ENCODE peak calls at places on chromosome 12, in four cellular contexts. One of them, this sample, is unnamed.

GRCh38 chr12:131912526-131913274 is 16.4 kb upstream of the PUS1 start:
- DNase-seq in Panc1: no peak
- DNase-seq in fibroblast of lung: peak; percentile 75
- DNase-seq in heart right ventricle: peak; percentile 91
- DNase-seq in this sample: peak; percentile 90

GRCh38 chr12:61857968-61858367 is 402.2 kb upstream of the USP15 start:
- DNase-seq in Panc1: no peak
- DNase-seq in fibroblast of lung: no peak
- DNase-seq in heart right ventricle: no peak
- DNase-seq in this sample: no peak

GRCh38 chr12:52243264-52243773 is 10.3 kb downstream of the KRT7 start:
- DNase-seq in Panc1: no peak
- DNase-seq in fibroblast of lung: no peak
- DNase-seq in heart right ventricle: no peak
- DNase-seq in this sample: no peak

GRCh38 chr12:68067762-68068376 is 78.6 kb downstream of the IFNG-AS1 start:
- DNase-seq in Panc1: no peak
- DNase-seq in fibroblast of lung: no peak
- DNase-seq in heart right ventricle: no peak
- DNase-seq in this sample: no peak

GRCh38 chr12:113092478-113093408 is 36.2 kb downstream of the DTX1 start:
- DNase-seq in Panc1: no peak
- DNase-seq in fibroblast of lung: no peak
- DNase-seq in heart right ventricle: peak; percentile 41
- DNase-seq in this sample: no peak

GRCh38 chr12:124829008-124829707 is 34.5 kb downstream of the SCARB1 start:
- DNase-seq in Panc1: peak; percentile 36
- DNase-seq in fibroblast of lung: peak; percentile 87
- DNase-seq in heart right ventricle: no peak
- DNase-seq in this sample: no peak

GRCh38 chr12:40616383-40616900 is 75.8 kb upstream of the CNTN1 start:
- DNase-seq in Panc1: no peak
- DNase-seq in fibroblast of lung: no peak
- DNase-seq in heart right ventricle: no peak
- DNase-seq in this sample: no peak

GRCh38 chr12:4449862-4450222 is 4.2 kb upstream of the FGF6 start:
- DNase-seq in Panc1: no peak
- DNase-seq in fibroblast of lung: no peak
- DNase-seq in heart right ventricle: no peak
- DNase-seq in this sample: no peak

GRCh38 chr12:131087302-131087818 is 133.7 kb downstream of the ADGRD1 start:
- DNase-seq in Panc1: no peak
- DNase-seq in fibroblast of lung: no peak
- DNase-seq in heart right ventricle: no peak
- DNase-seq in this sample: peak; percentile 23

GRCh38 chr12:97940105-97940504 is 477.5 kb downstream of the RMST start:
- DNase-seq in Panc1: no peak
- DNase-seq in fibroblast of lung: no peak
- DNase-seq in heart right ventricle: no peak
- DNase-seq in this sample: no peak

GRCh38 chr12:46400406-46400805 is 27.8 kb upstream of the SLC38A2 start:
- DNase-seq in Panc1: no peak
- DNase-seq in fibroblast of lung: peak; percentile 39
- DNase-seq in heart right ventricle: no peak
- DNase-seq in this sample: no peak

GRCh38 chr12:2168808-2169207 is 116.0 kb downstream of the CACNA1C start:
- DNase-seq in Panc1: no peak
- DNase-seq in fibroblast of lung: no peak
- DNase-seq in heart right ventricle: no peak
- DNase-seq in this sample: no peak

GRCh38 chr12:9077576-9078031 is 38.1 kb downstream of the A2M start:
- DNase-seq in Panc1: no peak
- DNase-seq in fibroblast of lung: no peak
- DNase-seq in heart right ventricle: no peak
- DNase-seq in this sample: no peak

GRCh38 chr12:50986961-50987737 is 34.8 kb downstream of the HIGD1C start:
- DNase-seq in Panc1: peak; percentile 48
- DNase-seq in fibroblast of lung: peak; percentile 81
- DNase-seq in heart right ventricle: no peak
- DNase-seq in this sample: peak; percentile 61

GRCh38 chr12:116880817-116881324 is 370 bp downstream of the HRK start:
- DNase-seq in Panc1: no peak
- DNase-seq in fibroblast of lung: peak; percentile 18
- DNase-seq in heart right ventricle: peak; percentile 28
- DNase-seq in this sample: no peak

GRCh38 chr12:87382959-87383591 is 646.1 kb downstream of the C12orf50 start:
- DNase-seq in Panc1: no peak
- DNase-seq in fibroblast of lung: no peak
- DNase-seq in heart right ventricle: no peak
- DNase-seq in this sample: no peak

GRCh38 chr12:111792155-111792876 is 25.6 kb downstream of the ALDH2 start:
- DNase-seq in Panc1: no peak
- DNase-seq in fibroblast of lung: peak; percentile 40
- DNase-seq in heart right ventricle: peak; percentile 68
- DNase-seq in this sample: peak; percentile 89

GRCh38 chr12:62166525-62166924 is 93.7 kb upstream of the USP15 start:
- DNase-seq in Panc1: no peak
- DNase-seq in fibroblast of lung: no peak
- DNase-seq in heart right ventricle: no peak
- DNase-seq in this sample: no peak

GRCh38 chr12:53005215-53005985 is 856 bp upstream of the EIF4B start:
- DNase-seq in Panc1: no peak
- DNase-seq in fibroblast of lung: no peak
- DNase-seq in heart right ventricle: peak; percentile 13
- DNase-seq in this sample: peak; percentile 62

GRCh38 chr12:111068281-111068680 is 147.9 kb upstream of the MYL2 start:
- DNase-seq in Panc1: no peak
- DNase-seq in fibroblast of lung: no peak
- DNase-seq in heart right ventricle: no peak
- DNase-seq in this sample: no peak

GRCh38 chr12:5907812-5908211 is 37.2 kb downstream of the ANO2 start:
- DNase-seq in Panc1: no peak
- DNase-seq in fibroblast of lung: no peak
- DNase-seq in heart right ventricle: no peak
- DNase-seq in this sample: peak; percentile 21

GRCh38 chr12:238116-238515 is 24.2 kb upstream of the SLC6A12 start:
- DNase-seq in Panc1: no peak
- DNase-seq in fibroblast of lung: no peak
- DNase-seq in heart right ventricle: no peak
- DNase-seq in this sample: no peak
- H3K4me3 ChIP-seq in Panc1: no peak overlapping the region
- H3K4me3 ChIP-seq in fibroblast of lung: no peak overlapping the region
- H3K4me3 ChIP-seq in heart right ventricle: no peak overlapping the region
- H3K4me3 ChIP-seq in this sample: no peak overlapping the region

GRCh38 chr12:43636706-43637105 is 84.7 kb upstream of the ADAMTS20 start:
- DNase-seq in Panc1: no peak
- DNase-seq in fibroblast of lung: no peak
- DNase-seq in heart right ventricle: no peak
- DNase-seq in this sample: no peak
- H3K27ac ChIP-seq in Panc1: no peak overlapping the region
- H3K27ac ChIP-seq in fibroblast of lung: no peak overlapping the region
- H3K27ac ChIP-seq in heart right ventricle: no peak overlapping the region
- H3K27ac ChIP-seq in this sample: no peak overlapping the region

DNA sequence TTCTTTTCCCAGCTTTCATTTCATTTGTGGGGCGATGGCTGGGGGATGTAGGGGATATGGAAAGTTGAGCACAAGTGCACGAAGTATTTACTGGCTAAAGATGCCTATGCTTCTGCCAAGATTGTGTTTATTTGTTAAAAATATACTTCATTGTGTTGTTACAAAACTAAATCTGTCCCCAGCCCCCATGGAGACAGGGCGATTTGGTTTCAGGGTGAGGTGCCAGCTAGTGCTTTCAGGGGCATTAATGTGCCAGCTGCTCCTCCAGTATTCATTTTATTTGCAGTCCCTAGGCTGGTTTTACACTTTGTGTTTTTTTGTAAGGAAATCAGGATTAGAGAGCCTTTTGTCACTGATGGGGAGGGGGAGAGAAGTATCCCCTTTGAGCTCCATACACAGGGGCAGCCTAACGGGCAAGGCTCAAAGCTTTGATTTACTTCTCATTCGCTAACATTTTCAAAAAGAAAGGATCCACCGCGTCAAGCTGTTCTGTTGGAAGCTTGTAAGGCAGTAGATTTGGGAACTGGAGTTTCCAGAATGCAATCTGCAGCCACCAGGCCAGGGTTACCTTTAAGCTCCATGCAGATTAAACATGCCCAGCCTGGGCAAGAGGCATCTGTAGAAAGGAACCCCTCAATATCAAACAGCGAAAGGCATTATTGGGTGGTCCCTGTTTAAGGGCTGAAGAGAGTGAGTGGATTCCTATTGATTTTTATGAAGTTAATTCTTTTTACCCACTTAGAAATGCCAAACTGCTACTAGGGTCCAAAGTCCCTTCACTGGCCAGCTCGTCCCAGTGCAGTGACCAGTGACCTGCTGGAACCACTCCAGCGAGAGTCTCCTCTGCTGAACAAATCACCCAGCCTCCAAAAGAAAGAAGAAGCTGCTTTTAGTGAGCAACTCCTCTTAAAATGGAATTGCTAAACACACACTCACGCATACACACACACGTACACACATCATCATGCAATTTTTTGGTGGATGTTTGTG is 198.5 kb upstream of the PLEKHG7 start:
- DNase-seq in Panc1: no peak
- DNase-seq in fibroblast of lung: no peak
- DNase-seq in heart right ventricle: peak; percentile 46
- DNase-seq in this sample: peak; percentile 63
- H3K4me3 ChIP-seq in Panc1: no peak overlapping the region
- H3K4me3 ChIP-seq in fibroblast of lung: no peak overlapping the region
- H3K4me3 ChIP-seq in heart right ventricle: no peak overlapping the region
- H3K4me3 ChIP-seq in this sample: no peak overlapping the region

DNA sequence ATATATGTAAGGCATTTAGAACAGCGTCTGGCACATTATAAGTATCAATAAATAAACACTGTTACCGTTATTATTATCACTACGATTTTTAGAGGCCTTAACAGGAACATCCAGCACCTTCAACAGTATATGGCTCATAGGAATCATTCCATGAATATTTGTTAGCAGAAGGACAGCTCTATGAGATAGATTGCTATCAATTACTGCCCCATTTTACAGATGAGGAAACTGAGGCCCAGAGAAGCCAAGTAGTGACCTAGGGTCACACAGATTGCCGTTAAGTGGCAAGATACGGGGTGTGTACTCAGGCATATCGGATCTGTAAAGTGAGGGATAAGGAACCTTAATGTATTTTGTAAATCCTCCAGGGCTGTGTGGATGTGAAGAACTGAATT is 510 bp upstream of the PSMD9 start:
- DNase-seq in Panc1: no peak
- DNase-seq in fibroblast of lung: no peak
- DNase-seq in heart right ventricle: no peak
- DNase-seq in this sample: no peak
- H3K27ac ChIP-seq in Panc1: peak overlapping the region; percentile 98
- H3K27ac ChIP-seq in fibroblast of lung: no peak overlapping the region
- H3K27ac ChIP-seq in heart right ventricle: peak overlapping the region; percentile 98
- H3K27ac ChIP-seq in this sample: peak overlapping the region; percentile 96

DNA sequence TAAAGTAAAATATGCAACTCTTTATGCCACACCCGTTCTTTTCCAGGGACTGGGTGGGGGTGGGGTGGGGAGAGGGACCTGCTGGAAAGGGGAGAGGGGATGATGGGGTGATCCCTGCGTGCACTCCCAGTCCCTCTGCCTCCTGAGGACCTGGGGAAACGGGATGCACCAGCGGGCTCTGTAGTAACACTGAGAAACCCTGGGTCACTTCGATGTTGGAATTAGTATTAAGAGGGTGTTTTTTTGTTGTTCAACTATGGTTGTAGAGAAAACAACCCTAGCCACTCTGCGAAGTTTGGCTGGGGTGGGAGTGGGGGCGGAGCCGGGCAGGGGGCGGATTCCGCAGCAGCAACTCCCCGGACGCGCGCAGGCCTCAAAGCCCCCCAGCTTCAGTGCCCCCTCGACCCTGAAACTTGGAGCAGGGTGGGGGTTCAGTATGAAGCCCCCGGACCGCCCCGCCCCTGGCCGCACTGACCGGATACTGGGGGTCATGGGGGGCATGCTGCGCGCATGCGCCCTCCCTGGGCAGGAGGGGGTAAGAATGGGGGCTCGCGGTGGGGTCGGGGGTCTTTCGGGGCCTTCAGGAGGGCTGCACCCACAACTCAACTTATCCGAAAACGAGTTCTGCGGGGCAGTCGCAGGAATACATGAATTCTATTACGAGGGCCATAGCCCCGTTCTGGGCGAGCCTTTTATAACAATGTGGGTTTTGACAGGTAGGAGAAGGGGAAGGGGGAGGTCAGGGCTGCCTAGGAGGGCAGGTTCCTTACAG is 1.3 kb upstream of the ARHGEF25 start:
- DNase-seq in Panc1: no peak
- DNase-seq in fibroblast of lung: no peak
- DNase-seq in heart right ventricle: peak; percentile 68
- DNase-seq in this sample: no peak
- H3K4me3 ChIP-seq in Panc1: no peak overlapping the region
- H3K4me3 ChIP-seq in fibroblast of lung: no peak overlapping the region
- H3K4me3 ChIP-seq in heart right ventricle: peak overlapping the region; percentile 73
- H3K4me3 ChIP-seq in this sample: peak overlapping the region; percentile 82

DNA sequence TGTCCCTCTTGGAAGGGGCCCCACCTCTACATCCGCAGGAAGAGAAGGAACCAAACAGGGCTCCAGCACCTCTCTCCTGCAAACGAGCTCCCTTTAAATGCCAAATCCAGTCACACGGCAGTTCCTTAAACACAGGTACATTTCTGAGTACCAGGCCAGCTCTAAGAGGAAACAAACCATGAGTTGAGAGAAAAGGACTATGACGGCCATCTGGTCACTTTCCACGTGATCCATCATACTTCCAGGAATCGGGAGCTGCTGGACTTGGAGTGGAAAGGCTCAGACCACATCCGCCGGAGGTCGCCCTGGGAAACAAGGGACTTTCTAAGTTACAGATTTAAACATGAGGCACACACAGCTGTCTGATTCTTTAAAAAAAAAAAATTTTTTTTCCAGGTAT is 39.1 kb downstream of the ACADS start:
- DNase-seq in Panc1: no peak
- DNase-seq in fibroblast of lung: no peak
- DNase-seq in heart right ventricle: no peak
- DNase-seq in this sample: no peak
- H3K27ac ChIP-seq in Panc1: no peak overlapping the region
- H3K27ac ChIP-seq in fibroblast of lung: no peak overlapping the region
- H3K27ac ChIP-seq in heart right ventricle: no peak overlapping the region
- H3K27ac ChIP-seq in this sample: no peak overlapping the region

DNA sequence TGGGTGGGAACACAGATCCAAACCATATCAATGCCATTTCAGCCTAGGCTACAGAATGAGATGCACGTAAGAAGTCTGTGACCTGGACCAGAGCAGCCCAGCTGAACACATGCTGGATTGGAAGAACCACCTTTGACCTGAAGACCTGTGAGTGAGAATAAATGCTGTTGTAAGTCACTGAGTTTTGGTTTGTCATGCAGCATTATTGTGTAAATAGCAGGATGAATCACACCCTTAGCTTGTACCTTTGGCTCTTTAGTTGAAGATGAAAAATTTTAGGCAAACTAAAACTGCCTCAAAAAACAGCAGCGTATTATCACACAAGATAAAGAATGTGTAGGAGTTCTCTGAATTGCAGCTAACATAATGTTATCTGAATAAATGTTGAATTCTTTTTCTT is 199.4 kb upstream of the LRIG3 start:
- DNase-seq in Panc1: no peak
- DNase-seq in fibroblast of lung: peak; percentile 19
- DNase-seq in heart right ventricle: no peak
- DNase-seq in this sample: no peak
- H3K4me3 ChIP-seq in Panc1: no peak overlapping the region
- H3K4me3 ChIP-seq in fibroblast of lung: no peak overlapping the region
- H3K4me3 ChIP-seq in heart right ventricle: no peak overlapping the region
- H3K4me3 ChIP-seq in this sample: no peak overlapping the region